ENCODE peak calls at places on chromosomes 4 and X, in eight cellular contexts. U, H, F, W, D, M, Q and T are unnamed samples.

GRCh38 chr4:69116645-69117321 is 20.5 kb downstream of the UGT2B7 start:
- DNase-seq in M (no peak), D (no peak), F (no peak), Q (no peak), H (no peak), W (peak), U (no peak), T (no peak)

GRCh38 chr4:116150152-116150551 is 935.2 kb downstream of the TRAM1L1 start:
- DNase-seq in M (no peak), W (no peak), H (no peak), D (no peak), U (no peak), Q (no peak), F (no peak), T (no peak)

GRCh38 chr4:7034262-7035081 is 8.7 kb upstream of the TADA2B start:
- DNase-seq in U (no peak), W (peak), Q (no peak), H (no peak), F (no peak), M (no peak), D (no peak), T (no peak)

GRCh38 chrX:12984629-12985303 is 9.9 kb downstream of the TMSB4X start:
- DNase-seq in H (no peak), Q (no peak), M (no peak), W (peak), D (no peak), U (no peak), F (no peak), T (peak)

GRCh38 chr4:140595065-140595464 is 26.3 kb upstream of the UCP1 start:
- DNase-seq in Q (no peak), F (no peak), M (no peak), U (no peak), D (no peak), H (peak), W (peak), T (no peak)

GRCh38 chr4:77052352-77052751 is 23.4 kb downstream of the CCNI start:
- DNase-seq in M (no peak), D (no peak), H (peak), W (peak), F (no peak), U (peak), Q (no peak), T (peak)

GRCh38 chr4:26256016-26256415 is 64.8 kb upstream of the RBPJ start:
- DNase-seq in U (no peak), W (peak), Q (no peak), D (no peak), F (no peak), M (no peak), H (no peak), T (no peak)

GRCh38 chr4:174592985-174593335 is 70.7 kb upstream of the HPGD start:
- DNase-seq in H (no peak), F (no peak), M (no peak), U (no peak), W (peak), Q (peak), D (no peak), T (peak)

GRCh38 chrX:123745511-123745910 is 12.7 kb upstream of the THOC2 start:
- DNase-seq in W (no peak), F (no peak), H (no peak), M (no peak), Q (no peak), U (no peak), D (no peak), T (no peak)

GRCh38 chrX:21255207-21255606 is 119.0 kb upstream of the CNKSR2 start:
- DNase-seq in F (no peak), M (no peak), H (no peak), W (no peak), Q (peak), D (no peak), U (no peak), T (no peak)

GRCh38 chr4:143336828-143337599 is at the start of gene GAB1:
- DNase-seq in D (peak), Q (no peak), F (no peak), H (peak), M (peak), W (peak), U (no peak), T (peak)

GRCh38 chrX:23902419-23902818 is 5.3 kb downstream of the APOO start:
- DNase-seq in Q (no peak), M (no peak), W (peak), F (no peak), H (peak), U (no peak), D (no peak), T (no peak)

GRCh38 chr4:69546121-69546520 is 50.4 kb upstream of the UGT2B4 start:
- DNase-seq in W (peak), M (no peak), F (no peak), Q (peak), U (no peak), H (no peak), D (no peak), T (peak)

GRCh38 chrX:23919706-23920320 is 12.0 kb downstream of the CXorf58 start:
- DNase-seq in F (no peak), U (no peak), Q (no peak), W (peak), M (no peak), H (no peak), D (no peak), T (no peak)

GRCh38 chrX:77740376-77740905 is 45.6 kb downstream of the ATRX start:
- DNase-seq in F (no peak), W (no peak), H (no peak), D (no peak), Q (no peak), M (no peak), U (no peak), T (no peak)

GRCh38 chrX:150548684-150549083 is 19.7 kb upstream of the MTM1 start:
- DNase-seq in M (no peak), H (no peak), U (no peak), D (no peak), Q (no peak), F (no peak), W (peak), T (no peak)

GRCh38 chr4:38154681-38155588 is 194.7 kb downstream of the PTTG2 start:
- DNase-seq in W (peak), F (no peak), Q (no peak), M (no peak), H (peak), U (no peak), D (peak), T (no peak)

GRCh38 chr4:120769227-120769626 is 153.3 kb downstream of the PRDM5 start:
- DNase-seq in W (peak), Q (peak), D (no peak), M (no peak), F (no peak), U (no peak), H (no peak), T (peak)

GRCh38 chr4:8151165-8151650 is 7.4 kb downstream of the ABLIM2 start:
- DNase-seq in F (no peak), U (no peak), Q (no peak), M (no peak), D (peak), W (no peak), H (no peak), T (no peak)

GRCh38 chr4:54567327-54567726 is 90.4 kb upstream of the KIT start:
- DNase-seq in D (no peak), M (no peak), W (no peak), Q (no peak), U (no peak), F (no peak), H (no peak), T (no peak)

GRCh38 chr4:145709843-145710242 is 29.9 kb downstream of the C4orf51 start:
- DNase-seq in H (no peak), U (no peak), Q (peak), M (no peak), F (no peak), D (no peak), W (peak), T (peak)

GRCh38 chr4:53089940-53090729 is 228.0 kb downstream of the RASL11B start:
- DNase-seq in W (peak), F (no peak), Q (no peak), H (no peak), M (no peak), U (no peak), D (no peak), T (peak)

GRCh38 chrX:40423299-40423698 is 157.5 kb upstream of the ATP6AP2 start:
- DNase-seq in U (no peak), Q (no peak), F (no peak), H (no peak), W (no peak), D (no peak), M (no peak), T (no peak)

GRCh38 chr4:1983053-1983845 is 25.5 kb downstream of the NELFA start:
- DNase-seq in F (no peak), H (no peak), M (no peak), Q (no peak), W (no peak), D (no peak), U (no peak), T (no peak)

GRCh38 chr4:99998062-99998880 is 48.2 kb upstream of the H2AZ1 start:
- DNase-seq in D (no peak), H (no peak), W (peak), Q (peak), M (no peak), U (no peak), F (no peak), T (no peak)

GRCh38 chr4:5890063-5890727 is 2.7 kb downstream of the CRMP1 start:
- DNase-seq in W (no peak), F (peak), D (peak), M (no peak), Q (no peak), U (no peak), H (no peak), T (no peak)

GRCh38 chr4:37653601-37654000 is 32.6 kb downstream of the RELL1 start:
- DNase-seq in D (no peak), W (no peak), Q (no peak), U (no peak), M (no peak), F (no peak), H (no peak), T (no peak)

GRCh38 chrX:109918753-109919152 is 84.2 kb upstream of the TMEM164 start:
- DNase-seq in M (no peak), D (no peak), U (no peak), F (no peak), H (no peak), Q (no peak), W (no peak), T (no peak)

GRCh38 chr4:71184195-71184781 is 154.5 kb upstream of the SLC4A4 start:
- DNase-seq in W (peak), U (no peak), Q (no peak), H (peak), D (no peak), M (peak), F (peak), T (peak)